ENCODE peak calls at places on chromosome 4, in ten cellular contexts. One of them, this sample, is unnamed.

GRCh38 chr4:72604324-72604723 is 35.3 kb upstream of the ADAMTS3 start:
- DNase-seq in psoas muscle: no peak
- DNase-seq in astrocyte of the spinal cord: peak; percentile 22
- DNase-seq in left ventricle myocardium inferior: no peak
- DNase-seq in dorsolateral prefrontal cortex: no peak
- DNase-seq in stomach: no peak
- DNase-seq in heart left ventricle: no peak
- DNase-seq in AG09309: no peak
- DNase-seq in AG04450: no peak
- DNase-seq in Caco-2: no peak
- DNase-seq in this sample: no peak

GRCh38 chr4:153019906-153020305 is 83.8 kb downstream of the FHDC1 start:
- DNase-seq in stomach: no peak
- DNase-seq in left ventricle myocardium inferior: no peak
- DNase-seq in AG04450: no peak
- DNase-seq in psoas muscle: no peak
- DNase-seq in heart left ventricle: no peak
- DNase-seq in astrocyte of the spinal cord: no peak
- DNase-seq in dorsolateral prefrontal cortex: no peak
- DNase-seq in AG09309: no peak
- DNase-seq in Caco-2: no peak
- DNase-seq in this sample: no peak

GRCh38 chr4:16704488-16704887 is 194.0 kb downstream of the LDB2 start:
- DNase-seq in heart left ventricle: no peak
- DNase-seq in psoas muscle: no peak
- DNase-seq in AG09309: no peak
- DNase-seq in dorsolateral prefrontal cortex: no peak
- DNase-seq in Caco-2: no peak
- DNase-seq in astrocyte of the spinal cord: no peak
- DNase-seq in left ventricle myocardium inferior: no peak
- DNase-seq in stomach: no peak
- DNase-seq in AG04450: no peak
- DNase-seq in this sample: no peak

GRCh38 chr4:151045907-151046306 is 30.8 kb upstream of the LRBA start:
- DNase-seq in Caco-2: peak; percentile 46
- DNase-seq in astrocyte of the spinal cord: no peak
- DNase-seq in psoas muscle: no peak
- DNase-seq in left ventricle myocardium inferior: no peak
- DNase-seq in dorsolateral prefrontal cortex: no peak
- DNase-seq in heart left ventricle: no peak
- DNase-seq in AG09309: no peak
- DNase-seq in AG04450: no peak
- DNase-seq in stomach: no peak
- DNase-seq in this sample: no peak

GRCh38 chr4:24924309-24924781 is 11.5 kb upstream of the CCDC149 start:
- DNase-seq in stomach: no peak
- DNase-seq in psoas muscle: no peak
- DNase-seq in left ventricle myocardium inferior: no peak
- DNase-seq in Caco-2: no peak
- DNase-seq in AG04450: peak; percentile 82
- DNase-seq in AG09309: peak; percentile 98
- DNase-seq in dorsolateral prefrontal cortex: no peak
- DNase-seq in astrocyte of the spinal cord: peak; percentile 89
- DNase-seq in heart left ventricle: no peak
- DNase-seq in this sample: peak; percentile 71

GRCh38 chr4:37584530-37585060 is 101.6 kb downstream of the RELL1 start:
- DNase-seq in astrocyte of the spinal cord: no peak
- DNase-seq in dorsolateral prefrontal cortex: no peak
- DNase-seq in AG04450: no peak
- DNase-seq in heart left ventricle: no peak
- DNase-seq in Caco-2: no peak
- DNase-seq in stomach: no peak
- DNase-seq in AG09309: no peak
- DNase-seq in left ventricle myocardium inferior: no peak
- DNase-seq in psoas muscle: no peak
- DNase-seq in this sample: no peak

GRCh38 chr4:142509881-142510280 is 336.2 kb downstream of the INPP4B start:
- DNase-seq in astrocyte of the spinal cord: no peak
- DNase-seq in dorsolateral prefrontal cortex: no peak
- DNase-seq in AG04450: no peak
- DNase-seq in AG09309: no peak
- DNase-seq in heart left ventricle: no peak
- DNase-seq in left ventricle myocardium inferior: no peak
- DNase-seq in Caco-2: no peak
- DNase-seq in psoas muscle: no peak
- DNase-seq in stomach: no peak
- DNase-seq in this sample: no peak

GRCh38 chr4:89807441-89808140 is 29.4 kb downstream of the SNCA start:
- DNase-seq in left ventricle myocardium inferior: no peak
- DNase-seq in heart left ventricle: no peak
- DNase-seq in AG09309: no peak
- DNase-seq in AG04450: no peak
- DNase-seq in psoas muscle: no peak
- DNase-seq in Caco-2: no peak
- DNase-seq in astrocyte of the spinal cord: no peak
- DNase-seq in stomach: no peak
- DNase-seq in dorsolateral prefrontal cortex: no peak
- DNase-seq in this sample: no peak

GRCh38 chr4:142278171-142278570 is 567.9 kb downstream of the INPP4B start:
- DNase-seq in left ventricle myocardium inferior: no peak
- DNase-seq in AG09309: no peak
- DNase-seq in heart left ventricle: no peak
- DNase-seq in stomach: no peak
- DNase-seq in dorsolateral prefrontal cortex: no peak
- DNase-seq in AG04450: no peak
- DNase-seq in Caco-2: no peak
- DNase-seq in psoas muscle: no peak
- DNase-seq in astrocyte of the spinal cord: peak; percentile 52
- DNase-seq in this sample: no peak

GRCh38 chr4:110294165-110294564 is 95.8 kb upstream of the ELOVL6 start:
- DNase-seq in stomach: no peak
- DNase-seq in heart left ventricle: no peak
- DNase-seq in AG09309: no peak
- DNase-seq in astrocyte of the spinal cord: peak; percentile 15
- DNase-seq in Caco-2: no peak
- DNase-seq in dorsolateral prefrontal cortex: no peak
- DNase-seq in AG04450: no peak
- DNase-seq in psoas muscle: no peak
- DNase-seq in left ventricle myocardium inferior: no peak
- DNase-seq in this sample: no peak

GRCh38 chr4:6327220-6327917 is 57.7 kb downstream of the WFS1 start:
- DNase-seq in AG09309: no peak
- DNase-seq in Caco-2: peak; percentile 87
- DNase-seq in astrocyte of the spinal cord: peak; percentile 64
- DNase-seq in stomach: peak; percentile 87
- DNase-seq in AG04450: peak; percentile 27
- DNase-seq in dorsolateral prefrontal cortex: peak; percentile 91
- DNase-seq in psoas muscle: peak; percentile 85
- DNase-seq in heart left ventricle: peak; percentile 80
- DNase-seq in left ventricle myocardium inferior: peak; percentile 80
- DNase-seq in this sample: peak; percentile 83
- TF ChIP-seq CTCF in AG09309: peak; percentile 94
- TF ChIP-seq CTCF in Caco-2: peak; percentile 91
- TF ChIP-seq CTCF in astrocyte of the spinal cord: peak; percentile 90
- TF ChIP-seq CTCF in stomach: peak; percentile 53
- TF ChIP-seq CTCF in AG04450: peak; percentile 91
- TF ChIP-seq CTCF in dorsolateral prefrontal cortex: peak; percentile 99
- TF ChIP-seq CTCF in psoas muscle: peak; percentile 93
- TF ChIP-seq CTCF in heart left ventricle: peak; percentile 97
- TF ChIP-seq CTCF in left ventricle myocardium inferior: peak; percentile 97
- TF ChIP-seq CTCF in this sample: peak; percentile 93

DNA sequence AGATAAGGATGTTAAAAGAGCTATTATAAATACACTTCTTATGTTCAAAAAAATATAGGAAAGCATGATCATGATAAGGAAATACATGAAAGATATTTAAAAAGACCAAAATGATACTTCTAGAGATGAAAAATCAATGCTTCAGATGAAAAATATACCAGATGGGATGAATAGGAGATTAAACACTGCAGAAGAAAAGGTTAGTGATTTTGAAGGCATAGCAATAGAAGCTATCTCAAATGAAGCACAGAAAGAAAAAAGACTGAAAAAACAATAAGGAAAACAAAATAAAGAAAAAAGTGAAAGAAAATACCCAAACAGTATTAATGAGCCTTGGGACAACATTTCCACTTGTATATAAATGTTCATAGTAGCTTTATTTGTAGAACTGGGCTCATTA is 80.7 kb upstream of the LEF1 start:
- DNase-seq in psoas muscle: no peak
- DNase-seq in dorsolateral prefrontal cortex: no peak
- DNase-seq in AG09309: no peak
- DNase-seq in heart left ventricle: no peak
- DNase-seq in Caco-2: no peak
- DNase-seq in left ventricle myocardium inferior: no peak
- DNase-seq in stomach: no peak
- DNase-seq in astrocyte of the spinal cord: no peak
- DNase-seq in AG04450: no peak
- DNase-seq in this sample: no peak
- H3K4me3 ChIP-seq in psoas muscle: no peak overlapping the region
- H3K4me3 ChIP-seq in dorsolateral prefrontal cortex: no peak overlapping the region
- H3K4me3 ChIP-seq in AG09309: no peak overlapping the region
- H3K4me3 ChIP-seq in heart left ventricle: no peak overlapping the region
- H3K4me3 ChIP-seq in Caco-2: no peak overlapping the region
- H3K4me3 ChIP-seq in left ventricle myocardium inferior: no peak overlapping the region
- H3K4me3 ChIP-seq in stomach: no peak overlapping the region
- H3K4me3 ChIP-seq in astrocyte of the spinal cord: no peak overlapping the region
- H3K4me3 ChIP-seq in AG04450: no peak overlapping the region
- H3K4me3 ChIP-seq in this sample: no peak overlapping the region

GRCh38 chr4:6692806-6693205 is 872 bp upstream of the S100P start:
- DNase-seq in dorsolateral prefrontal cortex: no peak
- DNase-seq in left ventricle myocardium inferior: no peak
- DNase-seq in psoas muscle: no peak
- DNase-seq in stomach: no peak
- DNase-seq in heart left ventricle: no peak
- DNase-seq in Caco-2: no peak
- DNase-seq in AG09309: peak; percentile 24
- DNase-seq in astrocyte of the spinal cord: peak; percentile 12
- DNase-seq in AG04450: no peak
- DNase-seq in this sample: no peak
- TF ChIP-seq CTCF in dorsolateral prefrontal cortex: no peak
- TF ChIP-seq CTCF in left ventricle myocardium inferior: no peak
- TF ChIP-seq CTCF in psoas muscle: no peak
- TF ChIP-seq CTCF in stomach: no peak
- TF ChIP-seq CTCF in heart left ventricle: no peak
- TF ChIP-seq CTCF in Caco-2: no peak
- TF ChIP-seq CTCF in AG09309: no peak
- TF ChIP-seq CTCF in astrocyte of the spinal cord: no peak
- TF ChIP-seq CTCF in AG04450: no peak
- TF ChIP-seq CTCF in this sample: no peak

GRCh38 chr4:1594871-1595788 is 89.0 kb downstream of the FAM53A start:
- DNase-seq in AG04450: no peak
- DNase-seq in stomach: no peak
- DNase-seq in astrocyte of the spinal cord: no peak
- DNase-seq in psoas muscle: peak; percentile 39
- DNase-seq in dorsolateral prefrontal cortex: no peak
- DNase-seq in left ventricle myocardium inferior: no peak
- DNase-seq in heart left ventricle: no peak
- DNase-seq in AG09309: no peak
- DNase-seq in Caco-2: no peak
- DNase-seq in this sample: no peak

GRCh38 chr4:1593458-1593857 is 90.7 kb downstream of the FAM53A start:
- DNase-seq in AG09309: no peak
- DNase-seq in Caco-2: no peak
- DNase-seq in psoas muscle: peak; percentile 6
- DNase-seq in left ventricle myocardium inferior: no peak
- DNase-seq in dorsolateral prefrontal cortex: no peak
- DNase-seq in heart left ventricle: no peak
- DNase-seq in AG04450: no peak
- DNase-seq in stomach: no peak
- DNase-seq in astrocyte of the spinal cord: no peak
- DNase-seq in this sample: no peak

GRCh38 chr4:1593038-1593417 is 91.1 kb downstream of the FAM53A start:
- DNase-seq in astrocyte of the spinal cord: no peak
- DNase-seq in AG04450: no peak
- DNase-seq in stomach: no peak
- DNase-seq in AG09309: no peak
- DNase-seq in left ventricle myocardium inferior: no peak
- DNase-seq in heart left ventricle: no peak
- DNase-seq in psoas muscle: peak; percentile 39
- DNase-seq in dorsolateral prefrontal cortex: no peak
- DNase-seq in Caco-2: no peak
- DNase-seq in this sample: no peak

GRCh38 chr4:1592179-1593037 is 91.7 kb downstream of the FAM53A start:
- DNase-seq in dorsolateral prefrontal cortex: no peak
- DNase-seq in AG04450: no peak
- DNase-seq in Caco-2: no peak
- DNase-seq in AG09309: no peak
- DNase-seq in astrocyte of the spinal cord: no peak
- DNase-seq in heart left ventricle: no peak
- DNase-seq in left ventricle myocardium inferior: no peak
- DNase-seq in psoas muscle: peak; percentile 26
- DNase-seq in stomach: no peak
- DNase-seq in this sample: no peak

DNA sequence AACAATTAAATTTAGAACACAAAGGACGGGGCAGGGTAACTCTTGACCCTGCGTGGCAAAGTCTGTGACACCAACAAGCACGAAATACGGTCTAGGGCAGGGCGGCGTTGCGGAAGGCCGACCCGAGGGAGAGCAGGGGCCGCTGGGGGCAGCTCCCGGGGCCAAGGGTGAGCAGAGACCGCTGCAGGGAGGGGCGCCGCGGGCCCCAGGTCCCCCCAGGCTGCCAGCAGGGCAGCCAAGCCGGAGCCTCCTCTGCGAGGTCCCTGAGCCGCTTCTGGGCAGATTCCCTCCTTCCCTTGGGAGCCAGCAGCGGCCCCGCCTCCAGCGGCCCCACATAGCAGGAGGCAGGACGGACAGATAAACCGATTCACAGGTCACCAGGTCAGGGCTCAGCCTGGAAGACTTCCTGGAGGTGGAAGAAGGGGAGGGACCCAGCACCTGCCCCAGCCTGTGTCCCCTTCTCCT is 90.2 kb downstream of the FAM53A start:
- DNase-seq in AG04450: no peak
- DNase-seq in stomach: no peak
- DNase-seq in dorsolateral prefrontal cortex: no peak
- DNase-seq in psoas muscle: peak; percentile 21
- DNase-seq in Caco-2: no peak
- DNase-seq in heart left ventricle: no peak
- DNase-seq in AG09309: no peak
- DNase-seq in left ventricle myocardium inferior: no peak
- DNase-seq in astrocyte of the spinal cord: no peak
- DNase-seq in this sample: no peak
- H3K4me3 ChIP-seq in AG04450: no peak overlapping the region
- H3K4me3 ChIP-seq in stomach: no peak overlapping the region
- H3K4me3 ChIP-seq in dorsolateral prefrontal cortex: no peak overlapping the region
- H3K4me3 ChIP-seq in psoas muscle: no peak overlapping the region
- H3K4me3 ChIP-seq in Caco-2: no peak overlapping the region
- H3K4me3 ChIP-seq in heart left ventricle: no peak overlapping the region
- H3K4me3 ChIP-seq in AG09309: no peak overlapping the region
- H3K4me3 ChIP-seq in left ventricle myocardium inferior: no peak overlapping the region
- H3K4me3 ChIP-seq in astrocyte of the spinal cord: no peak overlapping the region
- H3K4me3 ChIP-seq in this sample: no peak overlapping the region